ENCODE peak calls at places on chromosomes 12 and 14, in five cellular contexts. J, H, Z, I and E are unnamed samples.

GRCh38 chr12:116717466-116718457 is 20.1 kb downstream of the SPRING1 start:
- DNase-seq in J (no peak), H (peak; percentile 91), Z (no peak), I (peak; percentile 79), E (no peak)

GRCh38 chr12:106302401-106303201 is at the start of gene TCP11L2:
- DNase-seq in J (no peak), H (peak; percentile 91), Z (peak; percentile 90), I (peak; percentile 94), E (peak; percentile 94)

GRCh38 chr12:67428431-67428830 is 159.3 kb downstream of the CAND1 start:
- DNase-seq in J (no peak), H (no peak), Z (no peak), I (no peak), E (no peak)

GRCh38 chr12:99131761-99132199 is 486.7 kb downstream of the APAF1 start:
- DNase-seq in J (no peak), H (peak; percentile 82), Z (no peak), I (no peak), E (no peak)

GRCh38 chr14:60640859-60641721 is 8.2 kb downstream of the SIX1 start:
- DNase-seq in J (no peak), H (peak; percentile 50), Z (no peak), I (no peak), E (no peak)

GRCh38 chr12:100375023-100375737 is 18.3 kb downstream of the SLC17A8 start:
- DNase-seq in J (peak; percentile 24), H (peak; percentile 76), Z (no peak), I (peak; percentile 78), E (no peak)

GRCh38 chr14:91113829-91114078 is at the start of gene DGLUCY:
- DNase-seq in J (no peak), H (peak; percentile 93), Z (peak; percentile 86), I (peak; percentile 87), E (peak; percentile 87)

GRCh38 chr14:60922050-60922449 is 58.8 kb downstream of the TRMT5 start:
- DNase-seq in J (no peak), H (no peak), Z (no peak), I (no peak), E (no peak)

GRCh38 chr14:32908487-32909084 is 30.1 kb upstream of the NPAS3 start:
- DNase-seq in J (no peak), H (no peak), Z (no peak), I (no peak), E (no peak)

GRCh38 chr12:53750812-53751335 is 905 bp downstream of the CISTR start:
- DNase-seq in J (no peak), H (peak; percentile 87), Z (no peak), I (no peak), E (no peak)

GRCh38 chr12:49901026-49901425 is 2.7 kb downstream of the FAIM2 start:
- DNase-seq in J (no peak), H (no peak), Z (no peak), I (no peak), E (no peak)